ENCODE peak calls at places on chromosomes 1 and 21, in six cellular contexts. One of them, this sample, is unnamed.

GRCh38 chr1:98794196-98794886 is 132.8 kb downstream of the SNX7 start:
- DNase-seq in AG08395: peak; percentile 80
- DNase-seq in ACHN: peak; percentile 67
- DNase-seq in uterus: no peak
- DNase-seq in HuH-7.5: peak; percentile 19
- DNase-seq in adrenal gland: peak; percentile 53
- DNase-seq in this sample: peak; percentile 48

GRCh38 chr1:241603626-241604337 is 36.4 kb downstream of the CHML start:
- DNase-seq in uterus: no peak
- DNase-seq in ACHN: peak; percentile 59
- DNase-seq in adrenal gland: peak; percentile 23
- DNase-seq in AG08395: peak; percentile 66
- DNase-seq in HuH-7.5: no peak
- DNase-seq in this sample: no peak

GRCh38 chr21:30769724-30770431 is 14.7 kb upstream of the KRTAP21-1 start:
- DNase-seq in AG08395: no peak
- DNase-seq in HuH-7.5: no peak
- DNase-seq in uterus: no peak
- DNase-seq in ACHN: no peak
- DNase-seq in adrenal gland: no peak
- DNase-seq in this sample: no peak

GRCh38 chr1:117821782-117822447 is 107.5 kb downstream of the GDAP2 start:
- DNase-seq in AG08395: peak; percentile 49
- DNase-seq in HuH-7.5: no peak
- DNase-seq in uterus: no peak
- DNase-seq in adrenal gland: no peak
- DNase-seq in ACHN: peak; percentile 12
- DNase-seq in this sample: peak; percentile 5

GRCh38 chr1:21289700-21290545 is at the start of gene ECE1:
- DNase-seq in adrenal gland: peak; percentile 67
- DNase-seq in ACHN: peak; percentile 44
- DNase-seq in HuH-7.5: no peak
- DNase-seq in AG08395: peak; percentile 64
- DNase-seq in uterus: peak; percentile 53
- DNase-seq in this sample: no peak

GRCh38 chr1:89065077-89065868 is at the start of gene GBP1:
- DNase-seq in adrenal gland: peak; percentile 34
- DNase-seq in AG08395: peak; percentile 56
- DNase-seq in HuH-7.5: no peak
- DNase-seq in uterus: no peak
- DNase-seq in ACHN: peak; percentile 73
- DNase-seq in this sample: no peak

GRCh38 chr1:167182571-167183320 is 37.9 kb upstream of the POU2F1 start:
- DNase-seq in AG08395: no peak
- DNase-seq in HuH-7.5: no peak
- DNase-seq in adrenal gland: no peak
- DNase-seq in ACHN: no peak
- DNase-seq in uterus: no peak
- DNase-seq in this sample: no peak

GRCh38 chr1:9843576-9843945 is 19.8 kb upstream of the CLSTN1 start:
- DNase-seq in uterus: no peak
- DNase-seq in AG08395: no peak
- DNase-seq in adrenal gland: no peak
- DNase-seq in ACHN: no peak
- DNase-seq in HuH-7.5: no peak
- DNase-seq in this sample: peak; percentile 93

GRCh38 chr1:22745675-22746585 is 35.3 kb downstream of the EPHB2 start:
- DNase-seq in uterus: no peak
- DNase-seq in ACHN: peak; percentile 71
- DNase-seq in adrenal gland: no peak
- DNase-seq in HuH-7.5: no peak
- DNase-seq in AG08395: peak; percentile 40
- DNase-seq in this sample: no peak

GRCh38 chr1:236103059-236103458 is 38.2 kb upstream of the NID1 start:
- DNase-seq in AG08395: no peak
- DNase-seq in HuH-7.5: no peak
- DNase-seq in adrenal gland: no peak
- DNase-seq in uterus: no peak
- DNase-seq in ACHN: no peak
- DNase-seq in this sample: no peak

GRCh38 chr1:17826165-17826488 is 71.0 kb downstream of the ACTL8 start:
- DNase-seq in adrenal gland: peak; percentile 59
- DNase-seq in HuH-7.5: peak; percentile 49
- DNase-seq in uterus: peak; percentile 17
- DNase-seq in ACHN: peak; percentile 27
- DNase-seq in AG08395: peak; percentile 67
- DNase-seq in this sample: no peak

GRCh38 chr21:44919913-44920693 is 596 bp downstream of the ITGB2 start:
- DNase-seq in HuH-7.5: no peak
- DNase-seq in ACHN: no peak
- DNase-seq in AG08395: no peak
- DNase-seq in uterus: no peak
- DNase-seq in adrenal gland: no peak
- DNase-seq in this sample: no peak

GRCh38 chr1:171081220-171081993 is 9.3 kb upstream of the FMO3 start:
- DNase-seq in ACHN: peak; percentile 24
- DNase-seq in HuH-7.5: no peak
- DNase-seq in AG08395: peak; percentile 17
- DNase-seq in adrenal gland: no peak
- DNase-seq in uterus: no peak
- DNase-seq in this sample: no peak

GRCh38 chr1:214503553-214503952 is 47.8 kb downstream of the PTPN14 start:
- DNase-seq in HuH-7.5: no peak
- DNase-seq in AG08395: no peak
- DNase-seq in uterus: no peak
- DNase-seq in ACHN: no peak
- DNase-seq in adrenal gland: no peak
- DNase-seq in this sample: no peak

GRCh38 chr1:12617901-12618660 is at the start of gene DHRS3:
- DNase-seq in ACHN: peak; percentile 81
- DNase-seq in uterus: peak; percentile 86
- DNase-seq in HuH-7.5: peak; percentile 65
- DNase-seq in adrenal gland: peak; percentile 71
- DNase-seq in AG08395: peak; percentile 75
- DNase-seq in this sample: peak; percentile 53